ENCODE peak calls at places on chromosomes 16 and 17, in four cellular contexts. K is IMR-90, F is mucosa of descending colon, V is GM06990. I is an unnamed sample.

GRCh38 chr17:80070375-80071115 is 30.8 kb upstream of the GAA start:
- DNase-seq in K (no peak), V (no peak), F (no peak), I (no peak)

GRCh38 chr17:35540589-35541404 is 3.3 kb upstream of the SLFN12L start:
- DNase-seq in V (peak), F (peak), K (peak), I (no peak)

GRCh38 chr17:38444151-38444550 is 15.9 kb downstream of the ARHGAP23 start:
- DNase-seq in V (peak), K (peak), F (no peak), I (peak)

GRCh38 chr17:81397314-81398169 is 2.3 kb downstream of the BAHCC1 start:
- DNase-seq in F (no peak), V (no peak), K (peak), I (no peak)

GRCh38 chr16:13435873-13436474 is 484.0 kb upstream of the ERCC4 start:
- DNase-seq in V (no peak), F (no peak), K (no peak), I (no peak)

GRCh38 chr16:46859719-46860152 is 24.4 kb upstream of the GPT2 start:
- DNase-seq in K (peak), F (no peak), V (no peak), I (no peak)

GRCh38 chr17:13957636-13958035 is 111.7 kb upstream of the COX10 start:
- DNase-seq in K (peak), V (no peak), F (no peak), I (no peak)

GRCh38 chr17:70251704-70252103 is 82.4 kb downstream of the KCNJ2 start:
- DNase-seq in F (no peak), V (no peak), K (no peak), I (no peak)

GRCh38 chr17:35752471-35752870 is 568 bp downstream of the GAS2L2 start:
- DNase-seq in V (no peak), F (peak), K (no peak), I (no peak)

GRCh38 chr16:79535130-79535529 is 65.4 kb downstream of the MAF start:
- DNase-seq in V (no peak), F (no peak), K (no peak), I (no peak)

GRCh38 chr17:58829172-58829637 is 73.6 kb downstream of the PPM1E start:
- DNase-seq in K (no peak), V (no peak), F (no peak), I (no peak)

GRCh38 chr16:67579686-67580085 is 17.4 kb downstream of the CTCF start:
- DNase-seq in F (no peak), K (no peak), V (no peak), I (no peak)

GRCh38 chr16:12874135-12874534 is 27.3 kb upstream of the SHISA9 start:
- DNase-seq in K (peak), V (no peak), F (no peak), I (no peak)

GRCh38 chr16:52252680-52253079 is 294.3 kb downstream of the TOX3 start:
- DNase-seq in V (no peak), F (no peak), K (no peak), I (no peak)

GRCh38 chr16:57721765-57722499 is 13.6 kb upstream of the KATNB1 start:
- DNase-seq in V (no peak), K (no peak), F (no peak), I (no peak)

GRCh38 chr16:57722651-57723050 is 12.9 kb upstream of the KATNB1 start:
- DNase-seq in F (no peak), V (no peak), K (no peak), I (no peak)

GRCh38 chr16:57721356-57721755 is 14.2 kb upstream of the KATNB1 start:
- DNase-seq in K (no peak), V (no peak), F (no peak), I (no peak)

GRCh38 chr16:57724541-57724940 is 11.0 kb upstream of the KATNB1 start:
- DNase-seq in K (no peak), V (no peak), F (no peak), I (no peak)

DNA sequence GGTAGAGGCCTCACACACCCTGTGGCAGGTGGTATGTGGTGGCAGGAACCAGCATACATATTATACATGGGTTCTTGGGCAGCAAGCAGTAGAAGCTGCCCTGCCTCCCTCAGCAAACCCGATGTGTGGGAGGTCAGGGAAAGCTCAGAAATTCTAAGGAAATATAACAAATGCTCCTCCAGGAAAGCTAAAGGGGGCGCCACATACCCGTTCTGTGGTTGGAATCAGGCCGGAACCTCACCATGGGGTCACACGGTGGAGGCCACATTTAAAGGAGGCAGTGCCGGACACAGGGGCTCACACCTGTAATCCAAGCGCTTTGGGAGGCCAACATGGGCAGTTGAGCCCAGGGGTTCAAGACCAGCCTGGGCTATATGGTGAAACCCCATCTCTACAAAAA is 12.4 kb upstream of the KATNB1 start:
- DNase-seq in K (no peak), F (no peak), V (no peak), I (no peak)
- TF ChIP-seq CTCF in K (peak), F (no peak), V (peak), I (no peak)

GRCh38 chr17:2059125-2059836 is 4.4 kb downstream of the HIC1 start:
- DNase-seq in K (no peak), F (peak), V (no peak), I (no peak)
- H3K4me3 ChIP-seq in K (no peak), F (no peak), V (peak), I (peak)

GRCh38 chr16:2081201-2081600 is 33.4 kb downstream of the TSC2 start:
- DNase-seq in V (no peak), K (no peak), F (no peak), I (no peak)

GRCh38 chr16:2083409-2083808 is 35.6 kb downstream of the TSC2 start:
- DNase-seq in V (no peak), F (no peak), K (no peak), I (no peak)

GRCh38 chr16:2081685-2082084 is 33.9 kb downstream of the TSC2 start:
- DNase-seq in F (no peak), K (no peak), V (no peak), I (no peak)

GRCh38 chr16:2082983-2083364 is 35.2 kb downstream of the TSC2 start:
- DNase-seq in V (no peak), K (no peak), F (no peak), I (no peak)

DNA sequence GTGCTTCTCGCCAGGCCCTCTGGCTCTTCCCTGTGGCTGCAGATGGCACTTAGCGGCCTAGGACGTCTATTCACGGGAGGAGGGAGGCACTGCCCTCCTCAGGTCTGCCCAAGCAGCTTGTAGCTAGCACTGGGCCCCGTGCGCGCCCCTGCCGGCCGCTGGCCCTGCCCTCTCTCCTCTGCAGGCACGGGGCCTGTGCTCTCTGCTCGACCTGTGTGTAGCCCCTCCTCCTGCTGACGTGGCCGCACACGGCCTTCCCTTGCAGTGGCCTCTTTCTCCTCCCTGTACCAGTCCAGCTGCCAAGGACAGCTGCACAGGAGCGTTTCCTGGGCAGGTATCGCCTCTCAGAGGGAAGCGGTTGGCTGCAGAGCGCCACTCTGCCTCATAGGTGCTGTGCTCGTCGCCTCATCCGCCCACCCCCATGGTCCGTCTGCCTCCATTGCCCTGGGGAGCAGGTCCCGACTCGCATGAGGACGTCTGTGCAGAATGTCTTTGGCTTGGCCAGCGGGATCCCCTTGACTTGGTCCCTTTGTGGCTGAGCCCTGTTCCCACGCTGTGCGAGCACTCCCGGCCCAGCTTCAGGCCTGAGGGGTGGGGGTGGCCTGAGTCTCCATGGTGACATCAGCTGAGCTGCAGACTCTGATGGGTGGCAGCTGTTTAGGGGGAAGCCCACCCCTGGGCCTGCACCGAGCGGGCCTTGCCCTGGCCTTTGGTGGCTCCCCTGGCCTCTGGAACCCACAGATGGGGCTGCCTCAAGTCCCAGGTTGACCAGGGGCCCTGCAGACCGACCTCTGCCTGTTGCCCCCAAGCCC is 34.6 kb downstream of the TSC2 start:
- DNase-seq in F (peak), V (no peak), K (peak), I (peak)
- TF ChIP-seq CTCF in F (no peak), V (no peak), K (no peak), I (no peak)

GRCh38 chr17:78238823-78239488 is 7.5 kb downstream of the TMEM235 start:
- DNase-seq in V (no peak), K (no peak), F (no peak), I (no peak)
- H3K4me3 ChIP-seq in V (no peak), K (no peak), F (no peak), I (no peak)

GRCh38 chr16:5502944-5503343 is 405.3 kb upstream of the EEF2KMT start:
- DNase-seq in V (no peak), F (no peak), K (no peak), I (no peak)

GRCh38 chr16:5505093-5505887 is 407.7 kb upstream of the EEF2KMT start:
- DNase-seq in K (no peak), V (no peak), F (no peak), I (no peak)

GRCh38 chr16:5500526-5500925 is 402.9 kb upstream of the EEF2KMT start:
- DNase-seq in K (no peak), F (no peak), V (no peak), I (no peak)

GRCh38 chr16:5504028-5504758 is 406.6 kb upstream of the EEF2KMT start:
- DNase-seq in V (no peak), K (no peak), F (no peak), I (peak)

GRCh38 chr16:5502467-5502869 is 404.9 kb upstream of the EEF2KMT start:
- DNase-seq in K (no peak), F (no peak), V (no peak), I (peak)
- TF ChIP-seq CTCF in K (no peak), F (no peak), V (peak), I (peak)